ENCODE peak calls at places on chromosomes 16 and 17, in five cellular contexts. U is HT-29, A is HepG2, C is AG20443, P is T-helper 2 cell. X is an unnamed sample.

GRCh38 chr16:19463468-19464315 is 46.0 kb downstream of the TMC5 start:
- DNase-seq in A (no peak), P (no peak), C (no peak), U (no peak), X (no peak)

GRCh38 chr17:19541445-19541844 is 7.8 kb downstream of the SLC47A1 start:
- DNase-seq in P (no peak), A (no peak), C (no peak), U (no peak), X (no peak)

GRCh38 chr17:18039535-18040286 is 503 bp downstream of the GID4 start:
- DNase-seq in C (peak), A (no peak), U (peak), P (no peak), X (peak)

GRCh38 chr17:74446551-74447500 is 14.9 kb downstream of the GPRC5C start:
- DNase-seq in U (no peak), C (no peak), P (no peak), A (no peak), X (no peak)

GRCh38 chr16:57538235-57538711 is 1.9 kb upstream of the CCDC102A start:
- DNase-seq in U (no peak), C (no peak), P (no peak), A (no peak), X (no peak)

GRCh38 chr16:64047878-64048277 is 1074.0 kb downstream of the CDH11 start:
- DNase-seq in A (no peak), U (no peak), P (no peak), C (no peak), X (no peak)

GRCh38 chr16:30746638-30747160 is 1.5 kb upstream of the PHKG2 start:
- DNase-seq in P (no peak), A (no peak), C (no peak), U (no peak), X (no peak)

GRCh38 chr16:61228371-61228770 is 807.9 kb downstream of the CDH8 start:
- DNase-seq in U (no peak), P (no peak), C (no peak), A (no peak), X (no peak)

GRCh38 chr16:83675136-83675535 is 132.6 kb upstream of the HSBP1 start:
- DNase-seq in A (no peak), C (no peak), P (no peak), U (no peak), X (no peak)

GRCh38 chr17:35725917-35726608 is 5.4 kb upstream of the RASL10B start:
- DNase-seq in U (no peak), C (peak), A (no peak), P (no peak), X (no peak)

GRCh38 chr17:27106347-27106981 is 187.4 kb upstream of the WSB1 start:
- DNase-seq in A (no peak), C (no peak), P (no peak), U (no peak), X (no peak)

GRCh38 chr17:60579090-60579489 is 20.9 kb upstream of the PPM1D start:
- DNase-seq in A (no peak), U (no peak), C (no peak), P (no peak), X (no peak)

GRCh38 chr17:2547176-2547575 is 35.5 kb upstream of the METTL16 start:
- DNase-seq in A (peak), P (no peak), U (no peak), C (peak), X (no peak)

GRCh38 chr17:3719265-3719664 is 4.4 kb upstream of the HASPIN start:
- DNase-seq in C (no peak), P (no peak), A (no peak), U (no peak), X (no peak)

GRCh38 chr16:4601317-4602186 is 13.1 kb downstream of the UBALD1 start:
- DNase-seq in C (peak), U (no peak), A (no peak), P (no peak), X (peak)

GRCh38 chr17:31488982-31489294 is 97.5 kb downstream of the RAB11FIP4 start:
- DNase-seq in C (no peak), P (no peak), A (no peak), U (peak), X (peak)

GRCh38 chr17:32771396-32771795 is 105.5 kb downstream of the MYO1D start:
- DNase-seq in A (no peak), P (no peak), C (no peak), U (no peak), X (no peak)

GRCh38 chr17:2094891-2095535 is 40.1 kb downstream of the HIC1 start:
- DNase-seq in U (peak), C (peak), P (no peak), A (peak), X (peak)

GRCh38 chr16:10738231-10739077 is 5.2 kb upstream of the NUBP1 start:
- DNase-seq in U (peak), P (no peak), A (peak), C (peak), X (peak)

GRCh38 chr16:66741971-66742396 is 9.4 kb downstream of the DYNC1LI2 start:
- DNase-seq in U (no peak), C (no peak), A (no peak), P (no peak), X (no peak)

GRCh38 chr16:57826706-57827625 is 24.7 kb upstream of the KIFC3 start:
- DNase-seq in A (peak), U (no peak), C (no peak), P (no peak), X (no peak)

GRCh38 chr16:85554791-85555548 is 58.2 kb upstream of the GSE1 start:
- DNase-seq in C (peak), A (no peak), P (no peak), U (peak), X (no peak)

GRCh38 chr17:83064732-83065659 is 14.4 kb upstream of the METRNL start:
- DNase-seq in P (peak), C (no peak), U (peak), A (no peak), X (peak)

GRCh38 chr16:5024632-5025031 is 9.1 kb downstream of the NAGPA start:
- DNase-seq in C (no peak), U (peak), A (no peak), P (no peak), X (no peak)

GRCh38 chr16:86427327-86427935 is 82.9 kb upstream of the FOXF1 start:
- DNase-seq in P (no peak), C (no peak), U (no peak), A (no peak), X (no peak)

GRCh38 chr16:526181-527014 is 1.1 kb upstream of the CAPN15 start:
- DNase-seq in P (no peak), C (peak), A (no peak), U (peak), X (peak)

GRCh38 chr16:84999857-85000480 is 11.4 kb downstream of the ZDHHC7 start:
- DNase-seq in A (no peak), U (no peak), C (no peak), P (no peak), X (no peak)

GRCh38 chr16:64717871-64718270 is 404.0 kb downstream of the CDH11 start:
- DNase-seq in A (no peak), U (no peak), P (no peak), C (no peak), X (no peak)

GRCh38 chr17:48314716-48315115 is 115.3 kb downstream of the SKAP1 start:
- DNase-seq in U (no peak), A (no peak), C (no peak), P (no peak), X (no peak)

GRCh38 chr17:60905709-60906108 is 228.1 kb downstream of the BCAS3 start:
- DNase-seq in U (no peak), P (no peak), C (no peak), A (no peak), X (no peak)

X was measured in posterior cingulate gyrus.